ENCODE peak calls at places on chromosomes 5 and 9, in five cellular contexts. F is activated CD4-positive, alpha-beta T cell treated with anti-CD3 and anti-CD28 coated beads, Interleukin-2, amount 50 U/mL, for 1 hour; L is MG63; P is Daoy; I is prostate gland. K is an unnamed sample.

GRCh38 chr5:179623906-179624741 is 653 bp upstream of the HNRNPH1 start:
- DNase-seq in F (peak; percentile 42), L (peak; percentile 93), P (peak; percentile 89), I (no peak), K (peak; percentile 54)

GRCh38 chr5:145981612-145982571 is 45.5 kb downstream of the SH3RF2 start:
- DNase-seq in F (no peak), L (no peak), P (no peak), I (peak; percentile 72), K (no peak)

GRCh38 chr5:172064358-172064757 is 57.9 kb upstream of the FBXW11 start:
- DNase-seq in F (no peak), L (no peak), P (no peak), I (no peak), K (no peak)

GRCh38 chr5:133299021-133299420 is 247.2 kb downstream of the HSPA4 start:
- DNase-seq in F (no peak), L (no peak), P (no peak), I (no peak), K (no peak)

GRCh38 chr9:107149756-107150155 is 133.3 kb upstream of the RAD23B start:
- DNase-seq in F (no peak), L (no peak), P (no peak), I (no peak), K (no peak)

GRCh38 chr5:84487963-84488362 is 103.3 kb upstream of the EDIL3 start:
- DNase-seq in F (no peak), L (peak; percentile 61), P (peak; percentile 57), I (no peak), K (no peak)

GRCh38 chr5:181121675-181122561 is 9.1 kb downstream of the OR2V1 start:
- DNase-seq in F (no peak), L (no peak), P (no peak), I (no peak), K (no peak)

GRCh38 chr9:6873862-6874261 is 116.1 kb downstream of the KDM4C start:
- DNase-seq in F (no peak), L (no peak), P (no peak), I (no peak), K (no peak)

GRCh38 chr5:33890633-33891032 is 1.2 kb downstream of the ADAMTS12 start:
- DNase-seq in F (no peak), L (no peak), P (peak; percentile 37), I (no peak), K (no peak)

GRCh38 chr5:176614805-176615478 is 5.0 kb upstream of the GPRIN1 start:
- DNase-seq in F (no peak), L (peak; percentile 92), P (peak; percentile 91), I (no peak), K (no peak)

GRCh38 chr9:6739218-6739617 is 18.6 kb upstream of the KDM4C start:
- DNase-seq in F (no peak), L (no peak), P (no peak), I (no peak), K (no peak)

GRCh38 chr9:125372441-125373226 is 111.0 kb downstream of the GAPVD1 start:
- DNase-seq in F (no peak), L (no peak), P (no peak), I (no peak), K (no peak)

GRCh38 chr5:72937517-72938061 is 18.3 kb upstream of the FCHO2 start:
- DNase-seq in F (no peak), L (no peak), P (no peak), I (no peak), K (no peak)

GRCh38 chr9:134626141-134626423 is 15.5 kb upstream of the COL5A1 start:
- DNase-seq in F (no peak), L (no peak), P (no peak), I (no peak), K (no peak)

GRCh38 chr9:77602852-77603251 is 45.3 kb downstream of the GNA14 start:
- DNase-seq in F (no peak), L (peak; percentile 13), P (no peak), I (no peak), K (no peak)

GRCh38 chr5:60229786-60230185 is 336.3 kb upstream of the PDE4D start:
- DNase-seq in F (no peak), L (no peak), P (no peak), I (no peak), K (no peak)

GRCh38 chr9:100129772-100130171 is 30.7 kb downstream of the INVS start:
- DNase-seq in F (no peak), L (no peak), P (no peak), I (no peak), K (no peak)

GRCh38 chr9:97543568-97543967 is 42.1 kb downstream of the TMOD1 start:
- DNase-seq in F (no peak), L (no peak), P (no peak), I (no peak), K (no peak)

GRCh38 chr9:126989847-126990821 is 75.6 kb downstream of the RALGPS1 start:
- DNase-seq in F (no peak), L (no peak), P (no peak), I (no peak), K (no peak)

GRCh38 chr5:123875444-123876264 is 363.7 kb downstream of the CSNK1G3 start:
- DNase-seq in F (no peak), L (no peak), P (peak; percentile 28), I (no peak), K (no peak)

GRCh38 chr5:54644226-54644625 is 126.7 kb downstream of the SNX18 start:
- DNase-seq in F (no peak), L (peak; percentile 58), P (peak; percentile 85), I (no peak), K (no peak)

GRCh38 chr9:78898239-78898638 is 601.3 kb downstream of the PSAT1 start:
- DNase-seq in F (no peak), L (no peak), P (no peak), I (no peak), K (no peak)

GRCh38 chr9:84151236-84151635 is 170.6 kb downstream of the RMI1 start:
- DNase-seq in F (no peak), L (no peak), P (no peak), I (no peak), K (no peak)

GRCh38 chr5:116663081-116663480 is 88.5 kb upstream of the SEMA6A start:
- DNase-seq in F (no peak), L (no peak), P (no peak), I (no peak), K (no peak)

GRCh38 chr5:130141689-130142320 is 237.5 kb downstream of the CHSY3 start:
- DNase-seq in F (no peak), L (peak; percentile 8), P (no peak), I (no peak), K (no peak)

GRCh38 chr5:125370486-125370885 is 624.0 kb upstream of the ZNF608 start:
- DNase-seq in F (no peak), L (no peak), P (no peak), I (no peak), K (no peak)

GRCh38 chr5:40649493-40650030 is 30.2 kb upstream of the PTGER4 start:
- DNase-seq in F (no peak), L (no peak), P (no peak), I (no peak), K (no peak)

GRCh38 chr5:144460608-144461007 is 289.9 kb downstream of the KCTD16 start:
- DNase-seq in F (no peak), L (no peak), P (no peak), I (no peak), K (no peak)

K was measured in activated T-helper 2 cell treated with anti-CD3 and anti-CD28 coated beads, Interferon-gamma antibody, Interleukin-2, Interleukin-4, amounts not matched to agents 10 μg/mL and 5 μg/mL and 100 μg/mL, durations not matched to agents 14 hours and 24 hours and 36 hours.